ENCODE peak calls at places on chromosome 22, in ten cellular contexts. V is H1, T is IMR-90, M is mesendoderm, L is PC-9, J is HCT116, O is astrocyte, Y is GM12865, U is prostate gland, N is bronchial epithelial cell. E is an unnamed sample.

GRCh38 chr22:36220457-36220921 is 18.8 kb downstream of the APOL2 start:
- DNase-seq in V (no peak), T (peak; percentile 59), M (peak; percentile 47), L (no peak), J (no peak), O (peak; percentile 52), Y (no peak), U (peak; percentile 61), N (no peak), E (no peak)

GRCh38 chr22:32389685-32390084 is 22.4 kb downstream of the RTCB start:
- DNase-seq in V (no peak), T (peak; percentile 11), M (peak; percentile 31), L (no peak), J (no peak), O (no peak), Y (no peak), U (no peak), N (no peak), E (no peak)

GRCh38 chr22:25497269-25497668 is 67.2 kb upstream of the GRK3 start:
- DNase-seq in V (no peak), T (peak; percentile 63), M (no peak), L (no peak), J (no peak), O (peak; percentile 24), Y (no peak), U (no peak), N (peak; percentile 25), E (no peak)

GRCh38 chr22:36853407-36854099 is 7.3 kb upstream of the NCF4 start:
- DNase-seq in V (peak; percentile 69), T (peak; percentile 25), M (peak; percentile 89), L (peak; percentile 57), J (peak; percentile 40), O (no peak), Y (peak; percentile 85), U (no peak), N (no peak), E (no peak)

GRCh38 chr22:42316988-42317387 is 46.5 kb upstream of the TCF20 start:
- DNase-seq in V (no peak), T (no peak), M (no peak), L (no peak), J (no peak), O (peak; percentile 61), Y (peak; percentile 26), U (peak; percentile 51), N (peak; percentile 68), E (no peak)

GRCh38 chr22:33605686-33606085 is 314.6 kb downstream of the LARGE1 start:
- DNase-seq in V (no peak), T (no peak), M (peak; percentile 8), L (no peak), J (no peak), O (no peak), Y (no peak), U (no peak), N (no peak), E (no peak)

GRCh38 chr22:49363526-49364230 is 464.0 kb downstream of the BRD1 start:
- DNase-seq in V (no peak), T (no peak), M (no peak), L (no peak), J (no peak), O (no peak), Y (no peak), U (no peak), N (no peak), E (no peak)

GRCh38 chr22:38957046-38957770 is at the start of gene APOBEC3A:
- DNase-seq in V (no peak), T (no peak), M (no peak), L (peak; percentile 73), J (no peak), O (no peak), Y (no peak), U (no peak), N (peak; percentile 16), E (no peak)

GRCh38 chr22:38347181-38347943 is 30.1 kb upstream of the CSNK1E start:
- DNase-seq in V (no peak), T (no peak), M (no peak), L (no peak), J (no peak), O (no peak), Y (no peak), U (no peak), N (no peak), E (no peak)

GRCh38 chr22:50420015-50420414 is 54.8 kb downstream of the SBF1 start:
- DNase-seq in V (no peak), T (no peak), M (no peak), L (no peak), J (no peak), O (no peak), Y (no peak), U (no peak), N (no peak), E (no peak)

DNA sequence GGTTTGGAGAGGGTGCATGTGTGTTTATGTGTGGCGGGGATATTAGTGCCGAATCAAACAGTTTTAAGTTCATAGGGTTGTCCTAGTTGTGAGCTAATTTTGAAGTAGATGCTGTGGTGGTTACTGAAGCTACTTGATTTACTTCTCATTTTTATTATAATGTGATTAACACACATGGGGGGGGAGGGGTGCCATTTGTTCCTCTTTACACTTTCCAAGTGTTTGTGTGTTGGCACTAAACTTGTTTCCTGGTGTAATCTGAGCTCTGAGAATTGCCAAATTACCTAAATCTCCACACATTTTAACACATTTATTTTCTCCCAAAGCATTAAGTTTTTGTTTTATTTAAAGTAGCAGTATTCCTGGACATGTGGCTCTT is 60.1 kb downstream of the ZNRF3 start:
- DNase-seq in V (no peak), T (no peak), M (no peak), L (no peak), J (no peak), O (no peak), Y (no peak), U (no peak), N (no peak), E (no peak)
- H3K4me3 ChIP-seq in V (no peak overlapping the region), T (no peak overlapping the region), M (no peak overlapping the region), L (no peak overlapping the region), J (no peak overlapping the region), O (no peak overlapping the region), Y (no peak overlapping the region), U (no peak overlapping the region), N (no peak overlapping the region), E (no peak overlapping the region)

GRCh38 chr22:31106651-31107205 is 640 bp downstream of the SELENOM start:
- DNase-seq in V (no peak), T (peak; percentile 55), M (no peak), L (peak; percentile 22), J (no peak), O (no peak), Y (no peak), U (no peak), N (peak; percentile 32), E (no peak)
- H3K4me3 ChIP-seq in V (peak overlapping the region; percentile 67), T (peak overlapping the region; percentile 90), M (peak overlapping the region; percentile 41), L (peak overlapping the region; percentile 54), J (peak overlapping the region; percentile 97), O (peak overlapping the region; percentile 86), Y (peak overlapping the region; percentile 52), U (peak overlapping the region; percentile 64), N (peak overlapping the region; percentile 57), E (peak overlapping the region; percentile 89)

DNA sequence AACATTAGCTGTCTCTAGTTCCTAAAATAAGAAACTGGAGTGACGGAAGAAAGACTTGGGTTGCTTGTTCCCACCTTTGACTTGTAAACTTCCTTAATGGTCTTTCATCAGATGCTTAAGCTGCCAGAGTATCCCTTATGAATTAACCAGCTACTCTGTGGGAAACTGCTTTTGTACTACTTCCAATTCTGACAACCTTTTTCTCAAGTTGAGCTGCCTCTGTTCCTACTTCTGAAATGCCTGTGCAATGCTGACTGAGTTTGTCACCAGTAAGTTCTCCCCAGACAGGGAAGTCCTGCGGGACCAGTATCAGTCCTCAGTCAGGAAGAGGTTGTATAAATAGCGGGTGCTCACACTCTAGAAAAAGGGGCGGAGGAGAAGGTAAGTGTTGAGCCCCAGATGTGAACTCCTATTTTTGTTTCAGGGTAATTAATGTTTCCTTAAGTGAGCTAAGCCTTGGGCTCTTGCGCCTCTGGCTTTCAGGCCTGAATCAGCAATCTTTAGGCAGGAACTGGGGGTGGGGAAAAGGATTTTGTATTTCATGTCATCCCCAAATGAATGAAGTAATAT is 67.2 kb downstream of the CECR2 start:
- DNase-seq in V (no peak), T (no peak), M (no peak), L (no peak), J (no peak), O (peak; percentile 6), Y (peak; percentile 42), U (no peak), N (no peak), E (no peak)
- H3K4me3 ChIP-seq in V (no peak overlapping the region), T (no peak overlapping the region), M (no peak overlapping the region), L (no peak overlapping the region), J (no peak overlapping the region), O (no peak overlapping the region), Y (no peak overlapping the region), U (no peak overlapping the region), N (no peak overlapping the region), E (no peak overlapping the region)

GRCh38 chr22:44076825-44077224 is 52.7 kb downstream of the PARVB start:
- DNase-seq in V (no peak), T (no peak), M (no peak), L (no peak), J (no peak), O (no peak), Y (no peak), U (no peak), N (no peak), E (no peak)

GRCh38 chr22:44086759-44087158 is 62.7 kb downstream of the PARVB start:
- DNase-seq in V (no peak), T (no peak), M (no peak), L (no peak), J (no peak), O (no peak), Y (no peak), U (no peak), N (no peak), E (no peak)

GRCh38 chr22:44084044-44084772 is 60.1 kb downstream of the PARVB start:
- DNase-seq in V (no peak), T (no peak), M (no peak), L (no peak), J (no peak), O (no peak), Y (no peak), U (no peak), N (no peak), E (no peak)

GRCh38 chr22:44085743-44086741 is 61.9 kb downstream of the PARVB start:
- DNase-seq in V (peak; percentile 10), T (peak; percentile 53), M (peak; percentile 66), L (peak; percentile 55), J (peak; percentile 52), O (peak; percentile 60), Y (peak; percentile 80), U (peak; percentile 74), N (peak; percentile 77), E (peak; percentile 31)

DNA sequence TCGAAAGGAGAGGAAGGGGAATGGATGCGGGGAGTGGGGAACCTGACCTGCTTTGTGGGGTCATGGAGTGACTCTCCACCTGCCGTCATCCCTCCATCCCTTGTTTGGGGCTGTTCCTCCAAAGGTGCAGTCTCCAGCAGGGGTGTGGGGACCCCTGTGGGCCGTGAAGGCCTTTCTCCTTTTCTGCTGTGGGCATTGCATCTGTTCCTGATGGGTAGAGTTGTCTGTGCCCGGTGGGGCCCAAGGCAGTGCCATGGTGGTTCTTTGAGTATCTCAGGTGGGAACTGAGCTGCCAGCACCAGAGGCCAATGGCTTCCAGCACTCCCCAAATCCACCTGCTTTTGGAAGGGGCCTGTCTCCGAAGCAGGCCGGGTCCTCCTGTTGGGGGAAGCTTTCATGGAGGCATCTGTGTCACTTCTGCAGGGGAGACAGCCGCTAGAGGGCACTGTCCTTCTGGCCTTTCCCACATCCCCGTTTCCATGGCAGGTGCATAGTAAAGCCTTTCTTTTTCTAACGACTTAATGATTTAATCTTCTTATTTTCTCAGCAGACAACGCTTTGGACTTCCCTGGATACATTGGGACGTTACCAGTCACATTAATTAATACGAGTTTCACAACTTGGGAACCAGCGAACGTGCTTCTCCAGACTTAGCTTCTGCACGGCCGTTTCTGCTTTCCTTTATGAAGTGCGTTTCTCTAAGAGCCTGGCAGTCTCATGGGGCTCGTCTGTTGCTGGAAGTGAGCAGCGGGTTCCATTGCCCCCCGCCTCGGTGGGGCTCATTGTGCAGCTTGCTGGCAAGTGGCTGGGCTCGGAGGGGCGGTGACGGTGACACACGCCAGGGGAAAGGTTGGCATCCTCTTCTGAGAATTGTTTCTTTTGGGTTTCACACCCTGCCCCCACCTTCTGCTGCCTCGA is 57.1 kb downstream of the PARVB start:
- DNase-seq in V (peak; percentile 31), T (peak; percentile 68), M (peak; percentile 77), L (no peak), J (peak; percentile 29), O (peak; percentile 53), Y (peak; percentile 80), U (peak; percentile 73), N (peak; percentile 33), E (no peak)
- H3K4me3 ChIP-seq in V (no peak overlapping the region), T (no peak overlapping the region), M (no peak overlapping the region), L (no peak overlapping the region), J (no peak overlapping the region), O (no peak overlapping the region), Y (no peak overlapping the region), U (no peak overlapping the region), N (no peak overlapping the region), E (no peak overlapping the region)